ENCODE peak calls at places on chromosomes 2 and 18, in ten cellular contexts. Z, G, J, M, K, N, A, F, E and Q are unnamed samples. For H3K4me1, the result is how much of the 10 kb centered on the place peaks cover.

GRCh38 chr2:236971131-236971850 is 114.4 kb upstream of the COPS8 start:
- DNase-seq in M (no peak), A (peak), Z (no peak), F (no peak), G (peak), E (no peak), N (no peak), J (no peak), K (peak), Q (no peak)

GRCh38 chr2:17646838-17647701 is 106.5 kb downstream of the SMC6 start:
- DNase-seq in E (no peak), G (no peak), F (no peak), M (no peak), J (no peak), Z (no peak), A (no peak), N (no peak), K (no peak), Q (no peak)

GRCh38 chr2:154710685-154711084 is 12.2 kb downstream of the KCNJ3 start:
- DNase-seq in J (no peak), N (no peak), F (no peak), Z (no peak), G (no peak), K (no peak), E (no peak), A (no peak), M (no peak), Q (no peak)

GRCh38 chr18:9741821-9742541 is 33.9 kb downstream of the RAB31 start:
- DNase-seq in A (no peak), J (peak), M (peak), G (peak), F (no peak), Z (peak), E (peak), N (no peak), K (peak), Q (no peak)

GRCh38 chr2:130378898-130379214 is 23.0 kb downstream of the PTPN18 start:
- DNase-seq in G (no peak), E (no peak), F (no peak), A (no peak), N (no peak), J (no peak), M (no peak), K (no peak), Z (no peak), Q (no peak)

GRCh38 chr2:38264649-38265322 is 112.3 kb downstream of the ATL2 start:
- DNase-seq in K (no peak), F (no peak), A (no peak), N (no peak), M (no peak), Z (no peak), E (no peak), G (no peak), J (no peak), Q (no peak)

GRCh38 chr2:10410716-10411437 is 37.2 kb downstream of the ODC1 start:
- DNase-seq in A (no peak), M (peak), F (no peak), K (no peak), G (no peak), J (no peak), N (no peak), Z (no peak), E (no peak), Q (no peak)

GRCh38 chr2:167013227-167013626 is 124.9 kb downstream of the XIRP2 start:
- DNase-seq in Z (no peak), K (no peak), G (no peak), A (no peak), E (no peak), F (no peak), J (no peak), M (no peak), N (no peak), Q (no peak)

GRCh38 chr18:5431836-5432575 is 111.8 kb downstream of the EPB41L3 start:
- DNase-seq in J (no peak), M (no peak), N (no peak), F (no peak), G (no peak), A (no peak), K (no peak), Z (no peak), E (no peak), Q (no peak)

GRCh38 chr2:74028290-74028689 is 43.6 kb downstream of the TET3 start:
- DNase-seq in A (no peak), M (no peak), J (no peak), N (no peak), Z (no peak), F (no peak), E (no peak), G (no peak), K (no peak), Q (no peak)

GRCh38 chr2:99981840-99982239 is 160.6 kb downstream of the AFF3 start:
- DNase-seq in E (no peak), F (no peak), J (no peak), N (no peak), A (no peak), G (no peak), M (no peak), Z (no peak), K (no peak), Q (no peak)

GRCh38 chr2:65024149-65024829 is 31.9 kb upstream of the CEP68 start:
- DNase-seq in E (no peak), K (no peak), A (no peak), Z (no peak), F (no peak), G (no peak), M (no peak), N (no peak), J (peak), Q (no peak)

GRCh38 chr18:78071146-78071710 is 821.6 kb downstream of the GALR1 start:
- DNase-seq in G (no peak), F (no peak), N (no peak), Z (no peak), K (no peak), A (no peak), M (no peak), E (no peak), J (no peak), Q (no peak)

GRCh38 chr18:28115149-28115550 is 61.8 kb downstream of the CDH2 start:
- DNase-seq in A (no peak), K (no peak), M (peak), F (no peak), Z (no peak), G (peak), E (no peak), N (no peak), J (peak), Q (no peak)

GRCh38 chr18:28110924-28111323 is 66.0 kb downstream of the CDH2 start:
- DNase-seq in M (no peak), A (no peak), G (no peak), K (peak), J (no peak), F (no peak), E (no peak), N (no peak), Z (peak), Q (no peak)

GRCh38 chr18:28114472-28114871 is 62.5 kb downstream of the CDH2 start:
- DNase-seq in Z (no peak), N (no peak), E (no peak), G (no peak), K (no peak), J (peak), M (no peak), F (no peak), A (no peak), Q (no peak)

GRCh38 chr18:28112056-28112470 is 64.9 kb downstream of the CDH2 start:
- DNase-seq in J (peak), K (peak), Z (no peak), G (no peak), M (peak), N (no peak), F (no peak), A (no peak), E (no peak), Q (no peak)

GRCh38 chr18:28113271-28114023 is 63.5 kb downstream of the CDH2 start:
- DNase-seq in A (no peak), F (no peak), Z (no peak), M (no peak), K (no peak), N (no peak), G (no peak), E (no peak), J (no peak), Q (no peak)
- H3K4me1 ChIP-seq in A (under half), F (under half), Z (under half), M (half or more), K (half or more), N (under half), G (half or more), E (under half), J (half or more), Q (half or more)

DNA sequence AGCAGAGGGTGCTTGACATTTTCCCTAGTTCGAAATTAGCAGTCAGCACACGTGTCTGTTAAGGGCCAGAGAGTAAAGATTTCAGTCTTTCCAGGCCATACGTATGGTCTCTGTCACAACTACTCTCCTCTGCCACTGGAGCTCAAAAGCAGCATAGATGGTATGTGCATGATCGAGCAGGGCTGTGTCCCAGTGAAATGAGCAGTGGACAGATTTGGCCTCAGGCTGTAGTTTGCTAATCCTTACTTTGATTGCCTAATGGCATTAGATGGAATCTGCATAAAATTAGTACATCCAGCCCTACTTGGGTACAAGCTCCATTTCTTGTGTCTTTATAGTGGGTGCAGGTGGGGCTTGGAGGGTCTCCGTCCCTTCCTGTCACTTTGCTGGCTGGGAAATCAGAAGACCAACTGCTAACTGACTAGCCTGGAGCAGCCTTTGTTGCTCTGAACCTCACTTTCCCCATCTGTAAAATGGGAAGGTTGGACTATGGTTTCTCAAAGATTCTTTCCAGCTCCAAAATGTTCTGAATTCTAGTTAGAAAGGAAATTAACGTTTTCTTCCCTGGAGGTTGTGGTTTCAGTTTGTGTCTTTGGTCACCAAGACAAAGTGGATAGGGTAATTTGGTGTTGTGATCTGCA is 108.5 kb downstream of the GLI2 start:
- DNase-seq in E (no peak), G (no peak), A (no peak), N (no peak), K (no peak), Z (no peak), M (no peak), F (no peak), J (no peak), Q (peak)
- H3K4me3 ChIP-seq in E (no peak), G (no peak), A (no peak), N (no peak), K (no peak), Z (no peak), M (no peak), F (no peak), J (no peak), Q (no peak)

DNA sequence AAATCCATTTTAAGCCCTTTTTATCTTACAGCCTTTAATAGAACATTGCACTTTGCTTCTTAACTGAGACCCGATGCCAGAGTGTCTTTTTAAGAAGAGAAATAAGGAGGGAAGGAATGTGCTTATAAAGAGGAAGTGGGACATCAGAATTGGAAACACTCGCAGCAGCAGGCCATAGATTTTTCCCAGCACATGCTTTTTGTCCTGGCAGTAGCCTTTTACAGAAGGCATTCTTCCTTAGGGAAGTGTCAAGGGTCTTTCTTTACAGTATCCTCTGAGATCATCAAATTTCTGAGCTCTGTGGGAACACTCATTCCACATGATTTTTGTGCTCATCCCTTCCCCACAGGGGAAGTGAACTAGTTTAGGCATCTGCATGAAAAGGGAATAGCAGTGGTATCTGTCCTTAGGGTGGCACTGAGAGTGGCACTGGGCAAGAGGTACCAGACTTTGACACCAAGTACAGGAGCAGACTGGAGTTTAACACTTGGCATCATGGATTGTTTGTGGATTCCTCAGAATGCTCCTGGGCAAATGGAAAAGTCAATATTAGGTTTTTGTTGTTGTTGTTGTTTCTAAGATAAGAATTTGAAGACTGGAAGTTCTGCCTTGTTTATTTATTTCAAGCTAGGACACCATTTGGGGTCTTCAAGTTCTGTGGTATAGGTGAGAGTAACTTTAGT is 4.1 kb downstream of the MYO1B start:
- DNase-seq in J (no peak), K (no peak), M (no peak), G (no peak), Z (no peak), A (no peak), F (no peak), E (no peak), N (no peak), Q (no peak)
- H3K4me1 ChIP-seq in J (half or more), K (under half), M (under half), G (under half), Z (half or more), A (half or more), F (half or more), E (under half), N (under half), Q (under half)

GRCh38 chr2:238441262-238442114 is 14.8 kb downstream of the ASB1 start:
- DNase-seq in Z (no peak), N (no peak), A (no peak), E (no peak), F (no peak), K (no peak), G (no peak), M (no peak), J (no peak), Q (no peak)
- H3K4me3 ChIP-seq in Z (no peak), N (no peak), A (no peak), E (no peak), F (no peak), K (no peak), G (no peak), M (no peak), J (no peak), Q (no peak)

GRCh38 chr2:161104054-161104553 is 56.1 kb upstream of the TANK start:
- DNase-seq in K (no peak), F (no peak), J (no peak), A (no peak), Z (no peak), N (no peak), G (no peak), M (no peak), E (no peak), Q (no peak)
- H3K4me1 ChIP-seq in K (under half), F (under half), J (under half), A (under half), Z (under half), N (under half), G (under half), M (under half), E (under half), Q (under half)

GRCh38 chr2:218860950-218861381 is 1.4 kb downstream of the WNT6 start:
- DNase-seq in G (peak), F (no peak), M (peak), J (no peak), K (no peak), N (peak), E (peak), Z (peak), A (peak), Q (peak)
- H3K4me3 ChIP-seq in G (peak), F (no peak), M (no peak), J (peak), K (no peak), N (no peak), E (no peak), Z (no peak), A (no peak), Q (no peak)

GRCh38 chr2:101706819-101707177 is 9.3 kb downstream of the MAP4K4 start:
- DNase-seq in K (no peak), F (no peak), Z (no peak), G (no peak), E (no peak), A (no peak), M (no peak), J (no peak), N (no peak), Q (no peak)

GRCh38 chr2:101704046-101704466 is 6.5 kb downstream of the MAP4K4 start:
- DNase-seq in E (no peak), M (no peak), Z (no peak), G (no peak), F (no peak), N (no peak), J (peak), A (no peak), K (no peak), Q (no peak)

GRCh38 chr2:101704816-101705565 is 7.5 kb downstream of the MAP4K4 start:
- DNase-seq in M (no peak), J (no peak), G (no peak), E (no peak), A (no peak), F (no peak), K (no peak), Z (no peak), N (no peak), Q (no peak)

GRCh38 chr2:101710036-101710689 is 12.7 kb downstream of the MAP4K4 start:
- DNase-seq in G (no peak), A (no peak), J (no peak), M (no peak), K (no peak), E (no peak), F (no peak), Z (no peak), N (no peak), Q (no peak)

DNA sequence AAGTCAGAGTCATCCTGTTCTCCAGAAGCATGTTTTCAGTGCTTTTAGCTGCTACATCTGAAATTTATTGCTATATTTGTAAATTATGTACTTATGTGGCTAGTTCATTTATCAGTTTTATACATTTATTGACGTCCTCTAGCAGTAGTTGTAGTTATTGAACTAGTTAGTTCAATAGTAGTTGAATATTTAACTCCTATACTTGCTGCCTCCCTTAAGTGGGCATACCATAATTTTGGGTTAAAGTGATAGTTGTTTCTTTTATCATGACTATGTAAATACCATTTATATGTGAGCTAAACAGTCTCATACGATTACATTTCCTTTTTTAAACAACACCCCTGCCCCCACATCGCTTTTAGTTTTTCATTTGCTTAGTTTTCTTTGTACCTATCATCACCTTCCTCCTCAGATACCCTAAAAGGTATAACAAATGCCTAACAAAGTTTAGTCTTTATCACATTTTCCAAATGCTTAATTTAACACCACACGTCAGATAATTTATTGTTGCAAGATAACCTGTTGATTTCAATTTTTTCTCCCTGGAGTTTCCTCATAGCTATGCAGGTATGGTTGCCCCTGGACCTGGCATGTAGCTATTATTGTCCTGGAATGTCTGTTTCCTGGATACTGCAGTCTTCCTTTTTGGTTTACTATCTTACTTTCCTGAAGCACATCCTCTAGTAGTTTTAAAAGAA is 8.8 kb downstream of the MAP4K4 start:
- DNase-seq in Z (no peak), N (no peak), J (no peak), F (no peak), M (no peak), G (no peak), A (no peak), K (no peak), E (no peak), Q (no peak)
- H3K4me1 ChIP-seq in Z (under half), N (under half), J (half or more), F (under half), M (under half), G (under half), A (half or more), K (under half), E (under half), Q (under half)

GRCh38 chr2:15667579-15668556 is 76.2 kb downstream of the DDX1 start:
- DNase-seq in E (no peak), J (no peak), A (no peak), M (no peak), N (no peak), G (no peak), Z (no peak), K (no peak), F (no peak), Q (no peak)
- H3K4me3 ChIP-seq in E (no peak), J (no peak), A (no peak), M (no peak), N (no peak), G (no peak), Z (no peak), K (no peak), F (no peak), Q (no peak)

GRCh38 chr18:21449367-21450250 is 150.9 kb downstream of the ESCO1 start:
- DNase-seq in M (no peak), G (no peak), E (no peak), A (no peak), K (no peak), N (no peak), F (no peak), Z (peak), J (no peak), Q (no peak)
- H3K4me1 ChIP-seq in M (under half), G (under half), E (under half), A (under half), K (under half), N (under half), F (under half), Z (under half), J (under half), Q (under half)